ENCODE peak calls at places on chromosome 13, in six cellular contexts. D is astrocyte of the spinal cord; A is EH; U is activated T-cell treated with anti-CD3 and anti-CD28 coated beads, Interleukin-2, amount 50 U/mL, for 72 hours; B is HEK293T; K is activated naive CD8-positive, alpha-beta T cell treated with anti-CD3 and anti-CD28 coated beads for 36 hours. W is an unnamed sample.

GRCh38 chr13:48818495-48818961 is 157.2 kb upstream of the FNDC3A start:
- DNase-seq in D (peak), A (peak), U (no peak), B (no peak), K (no peak), W (no peak)

GRCh38 chr13:35594096-35594495 is 117.6 kb upstream of the MAB21L1 start:
- DNase-seq in D (no peak), A (peak), U (no peak), B (no peak), K (no peak), W (no peak)

GRCh38 chr13:52428295-52428694 is 22.1 kb downstream of the VPS36 start:
- DNase-seq in D (peak), A (peak), U (no peak), B (no peak), K (no peak), W (no peak)

GRCh38 chr13:79547211-79547610 is 66.3 kb downstream of the NDFIP2 start:
- DNase-seq in D (no peak), A (no peak), U (no peak), B (no peak), K (no peak), W (no peak)

GRCh38 chr13:104823071-104823470 is 1712.4 kb downstream of the EFNB2 start:
- DNase-seq in D (no peak), A (no peak), U (no peak), B (no peak), K (no peak), W (no peak)

GRCh38 chr13:72437458-72437857 is 290.0 kb downstream of the MZT1 start:
- DNase-seq in D (peak), A (peak), U (no peak), B (no peak), K (no peak), W (no peak)

GRCh38 chr13:60572003-60572792 is 175.2 kb downstream of the TDRD3 start:
- DNase-seq in D (peak), A (peak), U (no peak), B (no peak), K (no peak), W (no peak)

GRCh38 chr13:18946738-18947137 is 234.9 kb downstream of the TUBA3C start:
- DNase-seq in D (no peak), A (no peak), U (no peak), B (no peak), K (no peak), W (no peak)

W was measured in mesenteric fat pad.